ENCODE peak calls at places on chromosomes 13 and 19, in five cellular contexts. F, U, K, L and D are unnamed samples.

GRCh38 chr13:39929583-39929982 is 274.1 kb downstream of the COG6 start:
- DNase-seq in F (no peak), L (no peak), K (no peak), U (no peak), D (no peak)

GRCh38 chr13:24183741-24184182 is 23.2 kb downstream of the SPATA13 start:
- DNase-seq in K (peak), L (no peak), F (no peak), U (no peak), D (no peak)

GRCh38 chr13:26601669-26602068 is 44.2 kb downstream of the WASF3 start:
- DNase-seq in L (peak), U (peak), F (no peak), K (no peak), D (peak)

GRCh38 chr19:29287061-29287460 is 74.1 kb upstream of the UQCRFS1 start:
- DNase-seq in F (no peak), K (no peak), L (no peak), U (no peak), D (no peak)

GRCh38 chr19:23800281-23800680 is 41.6 kb upstream of the ZNF681 start:
- DNase-seq in L (no peak), K (no peak), F (no peak), U (no peak), D (no peak)

GRCh38 chr13:60095300-60095699 is 68.4 kb downstream of the DIAPH3 start:
- DNase-seq in U (no peak), L (no peak), F (no peak), K (no peak), D (no peak)

GRCh38 chr19:22144394-22144793 is 52.4 kb downstream of the ZNF676 start:
- DNase-seq in K (no peak), L (peak), U (peak), F (no peak), D (peak)

GRCh38 chr13:79901336-79901735 is 420.4 kb downstream of the NDFIP2 start:
- DNase-seq in L (peak), K (peak), U (peak), F (no peak), D (peak)

GRCh38 chr19:29927944-29928669 is 13.9 kb upstream of the URI1 start:
- DNase-seq in K (no peak), U (no peak), F (no peak), L (no peak), D (no peak)

GRCh38 chr19:33302974-33303790 is 848 bp upstream of the CEBPA start:
- DNase-seq in K (peak), U (peak), F (no peak), L (peak), D (peak)

GRCh38 chr13:75946746-75947397 is 310.7 kb downstream of the LMO7 start:
- DNase-seq in U (no peak), K (no peak), L (no peak), F (no peak), D (no peak)

GRCh38 chr13:71643466-71643865 is 223.5 kb downstream of the DACH1 start:
- DNase-seq in U (no peak), F (no peak), K (no peak), L (no peak), D (no peak)

GRCh38 chr13:44103721-44104490 is 224.2 kb downstream of the LACC1 start:
- DNase-seq in L (no peak), U (no peak), K (no peak), F (no peak), D (no peak)

GRCh38 chr19:45271709-45272108 is 20.6 kb downstream of the MARK4 start:
- DNase-seq in K (no peak), F (no peak), U (no peak), L (no peak), D (no peak)

GRCh38 chr13:24272452-24273161 is 36.8 kb upstream of the C1QTNF9 start:
- DNase-seq in U (peak), L (peak), K (no peak), F (no peak), D (no peak)

GRCh38 chr13:23567792-23568480 is 2.3 kb upstream of the TNFRSF19 start:
- DNase-seq in L (peak), F (no peak), K (no peak), U (no peak), D (peak)

GRCh38 chr13:110912651-110913051 is 2.2 kb downstream of the ANKRD10 start:
- DNase-seq in L (peak), U (peak), F (no peak), K (no peak), D (peak)

GRCh38 chr19:10120538-10121198 is 969 bp upstream of the EIF3G start:
- DNase-seq in F (peak), U (peak), L (peak), K (no peak), D (peak)

GRCh38 chr13:57123660-57124059 is 17.1 kb upstream of the PRR20A start:
- DNase-seq in F (no peak), U (no peak), L (peak), K (no peak), D (peak)

GRCh38 chr19:51664131-51664530 is 17.5 kb upstream of the SIGLEC14 start:
- DNase-seq in L (no peak), K (no peak), U (no peak), F (no peak), D (no peak)

GRCh38 chr13:21343659-21344058 is 115.4 kb downstream of the ZDHHC20 start:
- DNase-seq in L (no peak), K (no peak), U (no peak), F (no peak), D (no peak)

GRCh38 chr13:48858523-48858922 is 117.2 kb upstream of the FNDC3A start:
- DNase-seq in K (no peak), L (no peak), F (no peak), U (peak), D (peak)

GRCh38 chr19:34276614-34277013 is 22.3 kb downstream of the GARRE1 start:
- DNase-seq in U (no peak), L (no peak), F (no peak), K (no peak), D (no peak)

GRCh38 chr19:2974342-2974932 is 2.9 kb upstream of the TLE6 start:
- DNase-seq in L (peak), K (peak), U (peak), F (no peak), D (peak)

GRCh38 chr19:771332-771785 is 20.4 kb downstream of the MISP start:
- DNase-seq in F (no peak), K (no peak), L (peak), U (peak), D (peak)

GRCh38 chr13:106534844-106535551 is 464 bp downstream of the EFNB2 start:
- DNase-seq in L (peak), K (no peak), F (no peak), U (peak), D (peak)

GRCh38 chr13:110589991-110590390 is 25.4 kb upstream of the NAXD start:
- DNase-seq in L (no peak), U (no peak), K (no peak), F (no peak), D (no peak)

GRCh38 chr19:7654401-7654800 is 14.4 kb upstream of the RETN start:
- DNase-seq in K (no peak), U (no peak), F (no peak), L (no peak), D (no peak)

GRCh38 chr19:14318873-14319272 is 62.4 kb upstream of the ADGRE5 start:
- DNase-seq in K (peak), U (no peak), L (no peak), F (no peak), D (peak)

GRCh38 chr19:14317157-14317556 is 64.1 kb upstream of the ADGRE5 start:
- DNase-seq in U (no peak), L (no peak), F (no peak), K (no peak), D (no peak)

GRCh38 chr19:14310055-14310454 is 71.2 kb upstream of the ADGRE5 start:
- DNase-seq in F (no peak), L (no peak), K (no peak), U (peak), D (no peak)

GRCh38 chr19:14320253-14320652 is 61.0 kb upstream of the ADGRE5 start:
- DNase-seq in U (no peak), K (no peak), F (no peak), L (no peak), D (no peak)

DNA sequence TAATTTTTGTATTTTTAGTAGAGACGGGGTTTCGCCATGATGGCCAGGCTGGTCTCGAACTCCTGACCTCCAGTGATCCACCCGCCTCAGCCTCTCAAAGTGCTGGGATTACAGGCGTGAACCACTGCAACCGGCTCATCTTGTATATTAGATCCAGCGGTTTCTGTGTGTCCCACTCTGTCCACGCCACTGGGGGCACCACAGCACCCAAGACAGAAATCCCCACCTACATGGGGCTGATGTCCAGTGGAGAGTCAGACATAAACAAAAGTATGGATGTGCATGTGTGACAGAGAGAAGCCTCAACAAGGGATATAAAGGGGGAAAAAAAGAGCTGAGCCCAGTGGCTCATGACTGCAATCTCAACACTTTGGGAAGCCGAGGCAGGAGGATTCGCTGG is 65.8 kb upstream of the ADGRE5 start:
- DNase-seq in U (no peak), K (no peak), L (no peak), F (no peak), D (peak)
- TF ChIP-seq CTCF in U (no peak), K (no peak), L (no peak), F (no peak), D (peak)

GRCh38 chr19:49895566-49896297 is 955 bp downstream of the IL4I1 start:
- DNase-seq in F (no peak), U (no peak), K (no peak), L (no peak), D (no peak)

GRCh38 chr19:49894011-49894664 is 2.5 kb downstream of the IL4I1 start:
- DNase-seq in U (no peak), K (no peak), F (no peak), L (no peak), D (no peak)

GRCh38 chr19:49894879-49895565 is 1.7 kb downstream of the IL4I1 start:
- DNase-seq in U (no peak), K (no peak), L (no peak), F (no peak), D (no peak)

GRCh38 chr19:49893135-49893534 is 3.6 kb downstream of the IL4I1 start:
- DNase-seq in L (no peak), F (no peak), K (no peak), U (no peak), D (no peak)

DNA sequence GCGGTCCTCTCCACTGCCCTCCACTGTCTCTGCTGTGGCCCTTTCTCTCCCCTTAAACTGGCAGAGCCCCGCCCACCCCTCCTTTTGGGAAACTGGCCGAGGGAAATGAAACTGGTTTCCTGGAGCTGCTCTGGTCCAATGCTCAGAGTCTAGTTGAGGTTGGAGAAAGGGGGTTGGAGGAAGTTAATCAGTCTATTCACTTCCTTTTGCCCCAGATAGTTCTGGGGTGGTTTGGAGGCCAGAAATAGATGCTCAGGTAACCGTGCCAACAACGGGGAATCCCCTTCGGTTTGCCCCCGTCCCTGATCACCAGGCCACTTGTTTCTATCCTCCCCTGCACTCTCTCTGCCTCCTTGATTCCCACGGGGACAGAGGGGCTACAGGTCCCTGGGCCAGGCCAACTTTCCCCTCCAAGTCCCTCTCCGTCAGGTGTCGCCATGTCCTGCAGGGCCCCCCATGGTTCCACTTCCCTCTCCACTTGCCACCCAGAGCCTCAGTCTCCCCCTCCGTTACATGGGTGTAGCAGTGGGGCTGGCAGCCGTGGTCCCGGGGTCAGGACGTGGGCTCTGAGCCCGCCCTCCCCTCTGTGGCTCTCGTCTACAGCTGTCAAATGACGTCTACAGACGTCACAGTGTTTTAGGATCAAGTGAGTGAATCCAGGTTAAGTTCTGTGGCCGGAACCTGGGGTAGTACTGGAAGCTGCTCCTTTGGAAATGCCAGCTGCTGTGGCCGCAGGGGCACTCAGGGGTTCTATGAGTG is at the start of gene IL4I1:
- DNase-seq in U (peak), K (peak), L (peak), F (no peak), D (no peak)
- H3K4me3 ChIP-seq in U (no peak), K (peak), L (no peak), F (no peak), D (no peak)

GRCh38 chr19:41426952-41427646 is at the start of gene B3GNT8:
- DNase-seq in U (peak), F (no peak), L (peak), K (peak), D (peak)

GRCh38 chr19:41426116-41426841 is 895 bp downstream of the B3GNT8 start:
- DNase-seq in F (no peak), K (no peak), U (no peak), L (no peak), D (no peak)

GRCh38 chr19:41425174-41426115 is 1.7 kb downstream of the B3GNT8 start:
- DNase-seq in L (no peak), F (no peak), U (no peak), K (no peak), D (no peak)

GRCh38 chr19:41428481-41428859 is 1.3 kb upstream of the B3GNT8 start:
- DNase-seq in F (no peak), K (no peak), L (no peak), U (no peak), D (no peak)

DNA sequence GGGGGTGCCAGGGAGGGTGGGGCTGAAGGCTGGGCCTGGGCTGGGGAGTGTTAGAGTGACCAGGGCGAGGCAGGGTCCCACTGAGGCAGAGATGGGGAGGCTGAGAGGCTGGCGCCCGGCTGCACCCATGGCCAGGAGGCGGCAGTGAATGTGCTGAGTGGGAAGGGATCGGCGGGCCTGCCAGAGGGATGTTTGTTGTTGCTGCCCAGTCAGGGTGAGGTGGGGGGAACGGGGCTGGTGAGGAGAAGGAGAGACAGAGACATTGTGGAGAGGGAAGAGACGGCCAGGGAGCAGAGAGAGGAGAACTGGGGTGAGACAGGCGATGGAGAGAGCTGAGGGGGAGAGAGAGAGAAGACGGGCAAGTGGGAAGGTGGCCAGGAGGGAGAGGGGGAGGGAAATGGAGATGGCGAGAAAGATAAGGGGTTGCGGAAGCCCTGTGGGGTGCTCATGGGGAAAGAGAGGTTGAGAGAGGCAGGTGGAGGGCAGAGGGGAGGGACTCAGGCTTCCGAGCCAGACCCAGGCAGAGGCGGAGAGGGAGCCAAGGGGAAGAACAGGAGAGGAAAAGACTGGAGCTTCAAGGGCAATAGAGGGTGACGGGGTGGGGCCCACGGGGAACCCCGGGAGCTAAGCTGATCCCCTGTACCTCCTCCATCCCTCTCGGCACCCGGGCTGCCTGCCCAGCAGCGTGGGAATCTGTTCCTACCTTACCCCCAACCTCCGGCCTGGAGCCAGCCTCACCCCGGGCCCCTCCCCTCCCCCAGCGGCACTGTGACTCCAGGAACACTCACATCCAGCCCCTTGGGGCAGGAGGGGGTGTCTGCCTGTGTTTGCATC is 690 bp upstream of the B3GNT8 start:
- DNase-seq in K (peak), F (no peak), U (peak), L (no peak), D (peak)
- TF ChIP-seq CTCF in K (no peak), F (no peak), U (no peak), L (no peak), D (no peak)

GRCh38 chr13:83248751-83249150 is 633.5 kb downstream of the SLITRK1 start:
- DNase-seq in U (no peak), L (no peak), F (no peak), K (no peak), D (no peak)
- H3K4me3 ChIP-seq in U (no peak), L (no peak), F (no peak), K (no peak), D (no peak)

DNA sequence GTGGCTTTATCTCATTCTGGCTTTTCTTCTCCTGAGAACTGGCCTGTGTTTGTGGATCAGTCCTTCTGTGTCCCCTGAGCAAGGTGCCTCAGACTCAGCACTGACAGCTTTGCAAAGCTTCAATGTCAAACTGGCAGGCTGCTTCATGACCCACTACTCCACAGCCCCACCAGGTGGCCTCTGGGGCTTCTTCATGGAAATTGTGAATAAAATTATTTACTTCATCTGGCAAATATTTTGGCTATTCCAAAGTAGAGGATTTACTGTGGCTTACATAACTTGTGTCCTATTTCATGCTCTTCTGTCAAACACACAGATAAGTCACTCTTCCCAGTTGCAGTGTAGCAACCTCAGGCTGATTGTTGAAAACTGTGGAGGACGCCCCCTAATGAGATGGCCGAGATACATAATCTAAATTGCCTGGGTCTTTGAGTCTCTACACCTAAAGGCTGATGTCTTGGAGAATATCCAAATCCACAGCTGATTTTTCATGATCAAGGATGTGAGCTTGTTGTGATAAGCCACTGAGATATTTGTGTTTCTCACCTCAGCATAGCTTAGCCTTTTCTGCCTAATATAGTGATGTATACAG is 721.9 kb upstream of the SLC10A2 start:
- DNase-seq in U (no peak), L (no peak), F (no peak), K (no peak), D (peak)
- TF ChIP-seq CTCF in U (no peak), L (no peak), F (no peak), K (no peak), D (peak)

GRCh38 chr13:113448885-113449692 is 4.2 kb downstream of the ADPRHL1 start:
- DNase-seq in K (peak), L (no peak), U (peak), F (no peak), D (no peak)
- H3K4me3 ChIP-seq in K (peak), L (no peak), U (peak), F (peak), D (no peak)

GRCh38 chr13:81017525-81018152 is 676.7 kb upstream of the SPRY2 start:
- DNase-seq in U (peak), F (peak), L (peak), K (no peak), D (peak)

GRCh38 chr13:81012031-81012430 is 671.1 kb upstream of the SPRY2 start:
- DNase-seq in U (no peak), F (no peak), K (no peak), L (no peak), D (no peak)
- TF ChIP-seq CTCF in U (no peak), F (no peak), K (no peak), L (no peak), D (peak)

GRCh38 chr19:13885826-13886365 is 9.0 kb downstream of the NANOS3 start:
- DNase-seq in U (no peak), L (no peak), F (no peak), K (no peak), D (no peak)
- H3K4me3 ChIP-seq in U (no peak), L (no peak), F (no peak), K (no peak), D (no peak)

GRCh38 chr13:97241761-97242160 is 19.6 kb downstream of the MBNL2 start:
- DNase-seq in K (no peak), F (no peak), L (no peak), U (no peak), D (no peak)
- TF ChIP-seq CTCF in K (no peak), F (no peak), L (no peak), U (no peak), D (no peak)

GRCh38 chr19:58252102-58252685 is 23.5 kb downstream of the ZNF544 start:
- DNase-seq in L (peak), K (no peak), F (no peak), U (no peak), D (no peak)
- H3K4me3 ChIP-seq in L (no peak), K (no peak), F (no peak), U (no peak), D (no peak)